ENCODE peak calls at places on chromosome 7, in ten cellular contexts. One of them, this sample, is unnamed.

GRCh38 chr7:82605247-82605864 is 161.8 kb upstream of the CACNA2D1 start:
- DNase-seq in AML-193: peak; percentile 62
- DNase-seq in substantia nigra: no peak
- DNase-seq in amniotic stem cell: no peak
- DNase-seq in neural crest cell: peak; percentile 16
- DNase-seq in iPS-NIHi11: peak; percentile 45
- DNase-seq in EH: peak; percentile 42
- DNase-seq in stimulated activated CD4-positive, alpha-beta T cell treated with anti-CD3 and anti-CD28 coated beads, Interleukin-1b, Interleukin-23, amount 100 ng/mL, for 48 hours: no peak
- DNase-seq in AG09319: no peak
- DNase-seq in hypothalamus: no peak
- DNase-seq in this sample: peak; percentile 13

GRCh38 chr7:128904381-128905197 is 5.9 kb downstream of the KCP start:
- DNase-seq in AG09319: peak; percentile 4
- DNase-seq in neural crest cell: no peak
- DNase-seq in EH: peak; percentile 62
- DNase-seq in stimulated activated CD4-positive, alpha-beta T cell treated with anti-CD3 and anti-CD28 coated beads, Interleukin-1b, Interleukin-23, amount 100 ng/mL, for 48 hours: no peak
- DNase-seq in iPS-NIHi11: peak; percentile 79
- DNase-seq in amniotic stem cell: peak; percentile 55
- DNase-seq in hypothalamus: no peak
- DNase-seq in substantia nigra: no peak
- DNase-seq in AML-193: peak; percentile 54
- DNase-seq in this sample: peak; percentile 55

GRCh38 chr7:70393956-70394355 is 738.0 kb upstream of the GALNT17 start:
- DNase-seq in hypothalamus: no peak
- DNase-seq in AG09319: no peak
- DNase-seq in stimulated activated CD4-positive, alpha-beta T cell treated with anti-CD3 and anti-CD28 coated beads, Interleukin-1b, Interleukin-23, amount 100 ng/mL, for 48 hours: no peak
- DNase-seq in iPS-NIHi11: no peak
- DNase-seq in amniotic stem cell: no peak
- DNase-seq in neural crest cell: no peak
- DNase-seq in substantia nigra: no peak
- DNase-seq in EH: no peak
- DNase-seq in AML-193: no peak
- DNase-seq in this sample: no peak

GRCh38 chr7:148135106-148135505 is 455.5 kb upstream of the C7orf33 start:
- DNase-seq in AG09319: no peak
- DNase-seq in EH: no peak
- DNase-seq in hypothalamus: no peak
- DNase-seq in neural crest cell: no peak
- DNase-seq in substantia nigra: no peak
- DNase-seq in AML-193: no peak
- DNase-seq in amniotic stem cell: no peak
- DNase-seq in iPS-NIHi11: no peak
- DNase-seq in stimulated activated CD4-positive, alpha-beta T cell treated with anti-CD3 and anti-CD28 coated beads, Interleukin-1b, Interleukin-23, amount 100 ng/mL, for 48 hours: no peak
- DNase-seq in this sample: no peak

GRCh38 chr7:12930534-12930933 is 243.1 kb downstream of the ARL4A start:
- DNase-seq in EH: no peak
- DNase-seq in hypothalamus: no peak
- DNase-seq in iPS-NIHi11: no peak
- DNase-seq in AML-193: no peak
- DNase-seq in AG09319: no peak
- DNase-seq in amniotic stem cell: no peak
- DNase-seq in substantia nigra: no peak
- DNase-seq in stimulated activated CD4-positive, alpha-beta T cell treated with anti-CD3 and anti-CD28 coated beads, Interleukin-1b, Interleukin-23, amount 100 ng/mL, for 48 hours: no peak
- DNase-seq in neural crest cell: no peak
- DNase-seq in this sample: no peak

GRCh38 chr7:146655928-146656797 is 539.6 kb downstream of the CNTNAP2 start:
- DNase-seq in AG09319: no peak
- DNase-seq in AML-193: no peak
- DNase-seq in hypothalamus: no peak
- DNase-seq in amniotic stem cell: no peak
- DNase-seq in stimulated activated CD4-positive, alpha-beta T cell treated with anti-CD3 and anti-CD28 coated beads, Interleukin-1b, Interleukin-23, amount 100 ng/mL, for 48 hours: no peak
- DNase-seq in EH: no peak
- DNase-seq in neural crest cell: no peak
- DNase-seq in substantia nigra: no peak
- DNase-seq in iPS-NIHi11: no peak
- DNase-seq in this sample: peak; percentile 1

GRCh38 chr7:99204078-99204477 is 3.8 kb downstream of the KPNA7 start:
- DNase-seq in AML-193: no peak
- DNase-seq in substantia nigra: no peak
- DNase-seq in AG09319: no peak
- DNase-seq in amniotic stem cell: no peak
- DNase-seq in neural crest cell: no peak
- DNase-seq in hypothalamus: no peak
- DNase-seq in EH: no peak
- DNase-seq in iPS-NIHi11: no peak
- DNase-seq in stimulated activated CD4-positive, alpha-beta T cell treated with anti-CD3 and anti-CD28 coated beads, Interleukin-1b, Interleukin-23, amount 100 ng/mL, for 48 hours: no peak
- DNase-seq in this sample: no peak

GRCh38 chr7:147199868-147200267 is 1083.3 kb downstream of the CNTNAP2 start:
- DNase-seq in amniotic stem cell: no peak
- DNase-seq in AG09319: no peak
- DNase-seq in EH: no peak
- DNase-seq in substantia nigra: no peak
- DNase-seq in hypothalamus: no peak
- DNase-seq in neural crest cell: no peak
- DNase-seq in stimulated activated CD4-positive, alpha-beta T cell treated with anti-CD3 and anti-CD28 coated beads, Interleukin-1b, Interleukin-23, amount 100 ng/mL, for 48 hours: no peak
- DNase-seq in AML-193: no peak
- DNase-seq in iPS-NIHi11: no peak
- DNase-seq in this sample: no peak

GRCh38 chr7:2079332-2080068 is 153.2 kb downstream of the MAD1L1 start:
- DNase-seq in AML-193: no peak
- DNase-seq in hypothalamus: no peak
- DNase-seq in substantia nigra: no peak
- DNase-seq in neural crest cell: no peak
- DNase-seq in EH: no peak
- DNase-seq in iPS-NIHi11: no peak
- DNase-seq in amniotic stem cell: no peak
- DNase-seq in stimulated activated CD4-positive, alpha-beta T cell treated with anti-CD3 and anti-CD28 coated beads, Interleukin-1b, Interleukin-23, amount 100 ng/mL, for 48 hours: no peak
- DNase-seq in AG09319: no peak
- DNase-seq in this sample: no peak

GRCh38 chr7:5997210-5997808 is 11.5 kb downstream of the PMS2 start:
- DNase-seq in amniotic stem cell: peak; percentile 26
- DNase-seq in AG09319: no peak
- DNase-seq in hypothalamus: no peak
- DNase-seq in iPS-NIHi11: peak; percentile 48
- DNase-seq in substantia nigra: peak; percentile 27
- DNase-seq in AML-193: peak; percentile 58
- DNase-seq in neural crest cell: no peak
- DNase-seq in stimulated activated CD4-positive, alpha-beta T cell treated with anti-CD3 and anti-CD28 coated beads, Interleukin-1b, Interleukin-23, amount 100 ng/mL, for 48 hours: peak; percentile 11
- DNase-seq in EH: peak; percentile 74
- DNase-seq in this sample: peak; percentile 72

GRCh38 chr7:25611196-25611595 is 382.9 kb upstream of the NPVF start:
- DNase-seq in substantia nigra: no peak
- DNase-seq in AML-193: no peak
- DNase-seq in EH: no peak
- DNase-seq in iPS-NIHi11: no peak
- DNase-seq in AG09319: no peak
- DNase-seq in hypothalamus: no peak
- DNase-seq in stimulated activated CD4-positive, alpha-beta T cell treated with anti-CD3 and anti-CD28 coated beads, Interleukin-1b, Interleukin-23, amount 100 ng/mL, for 48 hours: no peak
- DNase-seq in neural crest cell: no peak
- DNase-seq in amniotic stem cell: no peak
- DNase-seq in this sample: no peak

GRCh38 chr7:151456276-151456675 is 16.3 kb upstream of the CRYGN start:
- DNase-seq in substantia nigra: no peak
- DNase-seq in iPS-NIHi11: no peak
- DNase-seq in EH: no peak
- DNase-seq in amniotic stem cell: no peak
- DNase-seq in AG09319: no peak
- DNase-seq in stimulated activated CD4-positive, alpha-beta T cell treated with anti-CD3 and anti-CD28 coated beads, Interleukin-1b, Interleukin-23, amount 100 ng/mL, for 48 hours: no peak
- DNase-seq in neural crest cell: no peak
- DNase-seq in hypothalamus: no peak
- DNase-seq in AML-193: no peak
- DNase-seq in this sample: no peak

GRCh38 chr7:139875821-139876241 is 46.8 kb downstream of the TBXAS1 start:
- DNase-seq in stimulated activated CD4-positive, alpha-beta T cell treated with anti-CD3 and anti-CD28 coated beads, Interleukin-1b, Interleukin-23, amount 100 ng/mL, for 48 hours: no peak
- DNase-seq in neural crest cell: no peak
- DNase-seq in substantia nigra: no peak
- DNase-seq in hypothalamus: no peak
- DNase-seq in EH: no peak
- DNase-seq in AML-193: no peak
- DNase-seq in amniotic stem cell: no peak
- DNase-seq in AG09319: no peak
- DNase-seq in iPS-NIHi11: no peak
- DNase-seq in this sample: no peak

GRCh38 chr7:33185786-33186185 is 56.4 kb downstream of the BBS9 start:
- DNase-seq in hypothalamus: no peak
- DNase-seq in iPS-NIHi11: peak; percentile 50
- DNase-seq in AML-193: peak; percentile 40
- DNase-seq in neural crest cell: no peak
- DNase-seq in AG09319: no peak
- DNase-seq in substantia nigra: no peak
- DNase-seq in amniotic stem cell: peak; percentile 27
- DNase-seq in stimulated activated CD4-positive, alpha-beta T cell treated with anti-CD3 and anti-CD28 coated beads, Interleukin-1b, Interleukin-23, amount 100 ng/mL, for 48 hours: no peak
- DNase-seq in EH: peak; percentile 62
- DNase-seq in this sample: peak; percentile 63

GRCh38 chr7:108529341-108529740 is 3.4 kb upstream of the PNPLA8 start:
- DNase-seq in amniotic stem cell: no peak
- DNase-seq in hypothalamus: no peak
- DNase-seq in neural crest cell: no peak
- DNase-seq in substantia nigra: no peak
- DNase-seq in stimulated activated CD4-positive, alpha-beta T cell treated with anti-CD3 and anti-CD28 coated beads, Interleukin-1b, Interleukin-23, amount 100 ng/mL, for 48 hours: no peak
- DNase-seq in EH: no peak
- DNase-seq in iPS-NIHi11: peak; percentile 6
- DNase-seq in AML-193: no peak
- DNase-seq in AG09319: no peak
- DNase-seq in this sample: no peak

GRCh38 chr7:29381206-29382094 is 182.2 kb upstream of the PRR15 start:
- DNase-seq in substantia nigra: no peak
- DNase-seq in AML-193: no peak
- DNase-seq in EH: no peak
- DNase-seq in stimulated activated CD4-positive, alpha-beta T cell treated with anti-CD3 and anti-CD28 coated beads, Interleukin-1b, Interleukin-23, amount 100 ng/mL, for 48 hours: no peak
- DNase-seq in amniotic stem cell: no peak
- DNase-seq in hypothalamus: no peak
- DNase-seq in neural crest cell: no peak
- DNase-seq in AG09319: no peak
- DNase-seq in iPS-NIHi11: no peak
- DNase-seq in this sample: no peak

GRCh38 chr7:749121-749520 is 22.0 kb upstream of the PRKAR1B start:
- DNase-seq in EH: no peak
- DNase-seq in hypothalamus: no peak
- DNase-seq in iPS-NIHi11: no peak
- DNase-seq in AML-193: no peak
- DNase-seq in substantia nigra: no peak
- DNase-seq in neural crest cell: no peak
- DNase-seq in amniotic stem cell: no peak
- DNase-seq in stimulated activated CD4-positive, alpha-beta T cell treated with anti-CD3 and anti-CD28 coated beads, Interleukin-1b, Interleukin-23, amount 100 ng/mL, for 48 hours: no peak
- DNase-seq in AG09319: no peak
- DNase-seq in this sample: no peak

GRCh38 chr7:128858380-128859231 is 4.0 kb upstream of the ATP6V1F start:
- DNase-seq in amniotic stem cell: no peak
- DNase-seq in stimulated activated CD4-positive, alpha-beta T cell treated with anti-CD3 and anti-CD28 coated beads, Interleukin-1b, Interleukin-23, amount 100 ng/mL, for 48 hours: no peak
- DNase-seq in neural crest cell: no peak
- DNase-seq in EH: no peak
- DNase-seq in AML-193: no peak
- DNase-seq in substantia nigra: no peak
- DNase-seq in hypothalamus: no peak
- DNase-seq in iPS-NIHi11: no peak
- DNase-seq in AG09319: no peak
- DNase-seq in this sample: no peak

GRCh38 chr7:30406664-30407425 is 71.7 kb downstream of the NOD1 start:
- DNase-seq in stimulated activated CD4-positive, alpha-beta T cell treated with anti-CD3 and anti-CD28 coated beads, Interleukin-1b, Interleukin-23, amount 100 ng/mL, for 48 hours: no peak
- DNase-seq in AG09319: no peak
- DNase-seq in amniotic stem cell: no peak
- DNase-seq in hypothalamus: no peak
- DNase-seq in iPS-NIHi11: no peak
- DNase-seq in AML-193: no peak
- DNase-seq in neural crest cell: no peak
- DNase-seq in EH: peak; percentile 34
- DNase-seq in substantia nigra: no peak
- DNase-seq in this sample: peak; percentile 26